ENCODE peak calls at places on chromosome X, in ten cellular contexts. W is foreskin fibroblast; N is islet precursor cell; Z is lung microvascular endothelial cell; U is activated naive CD4-positive, alpha-beta T cell treated with Interleukin-2 at 50 U/mL for 16 hours; S is iPS DF 6.9; G is HL-60; K is dorsolateral prefrontal cortex; V is activated CD4-positive, CD25-positive, alpha-beta regulatory T cell treated with anti-CD3 and anti-CD28 coated beads, Interleukin-2, amount 50 U/mL, for 16 hours; F is mucosa of gallbladder. Q is an unnamed sample.

GRCh38 chrX:20670611-20671010 is 403.9 kb upstream of the RPS6KA3 start:
- DNase-seq in N (no peak), W (no peak), Z (no peak), S (no peak), K (no peak), F (no peak), G (no peak), V (no peak), U (no peak), Q (no peak)

GRCh38 chrX:138745215-138745614 is 33.7 kb upstream of the FGF13 start:
- DNase-seq in K (peak), G (peak), F (peak), N (no peak), Z (peak), S (no peak), V (no peak), U (no peak), W (peak), Q (no peak)

GRCh38 chrX:82648062-82648461 is 860.0 kb upstream of the POU3F4 start:
- DNase-seq in K (no peak), V (no peak), S (no peak), G (no peak), N (no peak), U (no peak), W (no peak), Z (no peak), F (no peak), Q (no peak)

GRCh38 chrX:82218361-82218760 is 1016.5 kb downstream of the SH3BGRL start:
- DNase-seq in K (no peak), W (no peak), U (no peak), G (peak), S (no peak), N (no peak), Z (peak), F (no peak), V (no peak), Q (no peak)

GRCh38 chrX:13952581-13952980 is 77.1 kb downstream of the GEMIN8 start:
- DNase-seq in K (no peak), W (no peak), V (no peak), F (no peak), Z (no peak), N (no peak), U (no peak), S (no peak), G (no peak), Q (no peak)

GRCh38 chrX:119693996-119694451 is 1.1 kb upstream of the SEPTIN6 start:
- DNase-seq in G (no peak), K (no peak), U (no peak), S (no peak), F (no peak), Z (no peak), W (no peak), V (no peak), N (peak), Q (no peak)

GRCh38 chrX:45006002-45006800 is 133.2 kb downstream of the KDM6A start:
- DNase-seq in N (peak), K (no peak), V (no peak), Z (no peak), S (no peak), U (peak), W (no peak), G (no peak), F (no peak), Q (no peak)

GRCh38 chrX:155956649-155957048 is 40.8 kb upstream of the IL9R start:
- DNase-seq in W (peak), N (no peak), F (no peak), Z (peak), G (no peak), U (no peak), V (no peak), K (no peak), S (no peak), Q (no peak)

GRCh38 chrX:131677655-131678628 is 134.1 kb downstream of the OR13H1 start:
- DNase-seq in K (peak), W (peak), U (peak), G (peak), S (peak), V (no peak), F (peak), Z (peak), N (peak), Q (peak)

GRCh38 chrX:14354541-14354940 is 174.8 kb upstream of the GLRA2 start:
- DNase-seq in Z (no peak), S (no peak), U (no peak), K (no peak), W (peak), G (no peak), V (no peak), F (no peak), N (no peak), Q (no peak)

GRCh38 chrX:149982310-149982709 is 44.0 kb upstream of the EOLA2 start:
- DNase-seq in K (no peak), U (no peak), N (no peak), Z (peak), F (no peak), V (no peak), W (no peak), S (no peak), G (no peak), Q (no peak)

Q was measured in Panc1.